ENCODE peak calls at places on chromosome 1, in seven cellular contexts. S, L, V, G, W, F and Z are unnamed samples.

GRCh38 chr1:27538793-27539192 is 48.8 kb upstream of the WASF2 start:
- DNase-seq in S (no peak), L (no peak), V (no peak), G (no peak), W (peak; percentile 73), F (peak; percentile 85), Z (no peak)

GRCh38 chr1:209646558-209646957 is 5.7 kb downstream of the LAMB3 start:
- DNase-seq in S (no peak), L (no peak), V (no peak), G (no peak), W (peak; percentile 67), F (no peak), Z (no peak)

GRCh38 chr1:226428348-226429050 is 20.6 kb upstream of the PARP1 start:
- DNase-seq in S (no peak), L (no peak), V (no peak), G (no peak), W (no peak), F (no peak), Z (no peak)

GRCh38 chr1:7478797-7479499 is 292.1 kb upstream of the VAMP3 start:
- DNase-seq in S (no peak), L (peak; percentile 74), V (no peak), G (no peak), W (no peak), F (no peak), Z (no peak)

GRCh38 chr1:231359113-231359512 is 21.0 kb downstream of the SPRTN start:
- DNase-seq in S (no peak), L (no peak), V (no peak), G (no peak), W (peak; percentile 99), F (peak; percentile 80), Z (no peak)

GRCh38 chr1:36482724-36483388 is at the start of gene CSF3R:
- DNase-seq in S (no peak), L (peak; percentile 67), V (no peak), G (no peak), W (no peak), F (no peak), Z (no peak)

GRCh38 chr1:15283500-15283899 is 36.5 kb downstream of the FHAD1 start:
- DNase-seq in S (no peak), L (no peak), V (no peak), G (no peak), W (peak; percentile 87), F (no peak), Z (no peak)

GRCh38 chr1:244022859-244023258 is 28.2 kb upstream of the ZBTB18 start:
- DNase-seq in S (no peak), L (no peak), V (no peak), G (no peak), W (no peak), F (no peak), Z (no peak)

GRCh38 chr1:20373286-20373685 is 82.6 kb downstream of the VWA5B1 start:
- DNase-seq in S (no peak), L (no peak), V (no peak), G (no peak), W (no peak), F (no peak), Z (no peak)

GRCh38 chr1:234408757-234409156 is 35.5 kb downstream of the COA6 start:
- DNase-seq in S (no peak), L (no peak), V (peak; percentile 54), G (peak; percentile 31), W (no peak), F (no peak), Z (no peak)

GRCh38 chr1:50992532-50993318 is 22.7 kb downstream of the CDKN2C start:
- DNase-seq in S (no peak), L (no peak), V (no peak), G (no peak), W (no peak), F (no peak), Z (no peak)

GRCh38 chr1:214898718-214899117 is 183.8 kb upstream of the KCNK2 start:
- DNase-seq in S (no peak), L (no peak), V (no peak), G (no peak), W (no peak), F (no peak), Z (no peak)

GRCh38 chr1:29821605-29822004 is 585.3 kb downstream of the PTPRU start:
- DNase-seq in S (no peak), L (no peak), V (no peak), G (no peak), W (no peak), F (no peak), Z (no peak)

GRCh38 chr1:119885903-119886783 is 10.2 kb downstream of the ADAM30 start:
- DNase-seq in S (no peak), L (peak; percentile 42), V (peak; percentile 59), G (peak; percentile 49), W (peak; percentile 71), F (no peak), Z (no peak)

GRCh38 chr1:40849801-40850592 is 12.2 kb downstream of the CITED4 start:
- DNase-seq in S (peak; percentile 6), L (peak; percentile 61), V (peak; percentile 69), G (peak; percentile 71), W (peak; percentile 75), F (no peak), Z (no peak)

GRCh38 chr1:83857108-83857507 is 141.8 kb downstream of the TTLL7 start:
- DNase-seq in S (no peak), L (no peak), V (no peak), G (no peak), W (peak; percentile 30), F (peak; percentile 41), Z (no peak)

GRCh38 chr1:19786988-19787423 is 12.7 kb downstream of the TMCO4 start:
- DNase-seq in S (no peak), L (no peak), V (no peak), G (no peak), W (no peak), F (no peak), Z (no peak)

GRCh38 chr1:42529724-42530161 is 66.7 kb downstream of the CCDC30 start:
- DNase-seq in S (no peak), L (no peak), V (no peak), G (no peak), W (peak; percentile 65), F (peak; percentile 85), Z (no peak)

GRCh38 chr1:162538815-162539431 is 22.6 kb upstream of the UAP1 start:
- DNase-seq in S (no peak), L (no peak), V (no peak), G (no peak), W (peak; percentile 80), F (peak; percentile 98), Z (no peak)

GRCh38 chr1:167529829-167530474 is 11.6 kb upstream of the CD247 start:
- DNase-seq in S (no peak), L (no peak), V (no peak), G (no peak), W (no peak), F (no peak), Z (no peak)

GRCh38 chr1:230702934-230703678 is 10.8 kb downstream of the AGT start:
- DNase-seq in S (no peak), L (no peak), V (no peak), G (no peak), W (no peak), F (no peak), Z (no peak)

GRCh38 chr1:67737875-67738274 is 52.9 kb downstream of the GADD45A start:
- DNase-seq in S (no peak), L (no peak), V (no peak), G (no peak), W (no peak), F (no peak), Z (no peak)

GRCh38 chr1:42833981-42834380 is 12.4 kb upstream of the ZNF691 start:
- DNase-seq in S (no peak), L (no peak), V (no peak), G (no peak), W (no peak), F (no peak), Z (no peak)

GRCh38 chr1:59013276-59013927 is 229.6 kb upstream of the JUN start:
- DNase-seq in S (no peak), L (no peak), V (no peak), G (no peak), W (peak; percentile 44), F (no peak), Z (no peak)

GRCh38 chr1:156063997-156064285 is 3.0 kb downstream of the RAB25 start:
- DNase-seq in S (no peak), L (no peak), V (no peak), G (no peak), W (no peak), F (no peak), Z (no peak)

GRCh38 chr1:178275083-178275482 is 181.2 kb downstream of the RASAL2 start:
- DNase-seq in S (no peak), L (no peak), V (no peak), G (no peak), W (no peak), F (no peak), Z (no peak)

GRCh38 chr1:168520052-168520751 is 23.6 kb downstream of the XCL2 start:
- DNase-seq in S (no peak), L (no peak), V (no peak), G (no peak), W (no peak), F (no peak), Z (no peak)

GRCh38 chr1:74317663-74318062 is 82.5 kb downstream of the TNNI3K start:
- DNase-seq in S (no peak), L (no peak), V (no peak), G (no peak), W (no peak), F (no peak), Z (no peak)

GRCh38 chr1:44366576-44366975 is 11.5 kb upstream of the ERI3 start:
- DNase-seq in S (no peak), L (no peak), V (no peak), G (no peak), W (no peak), F (no peak), Z (no peak)

GRCh38 chr1:83998599-83999315 is at the start of gene TTLL7:
- DNase-seq in S (peak; percentile 74), L (peak; percentile 81), V (peak; percentile 56), G (peak; percentile 38), W (peak; percentile 32), F (no peak), Z (peak; percentile 1)

GRCh38 chr1:116738673-116739370 is 15.4 kb upstream of the CD2 start:
- DNase-seq in S (no peak), L (no peak), V (no peak), G (peak; percentile 48), W (no peak), F (no peak), Z (no peak)

GRCh38 chr1:56204206-56204605 is 375.2 kb downstream of the PLPP3 start:
- DNase-seq in S (no peak), L (no peak), V (no peak), G (no peak), W (no peak), F (no peak), Z (no peak)

GRCh38 chr1:243482237-243483022 is 226.6 kb downstream of the SDCCAG8 start:
- DNase-seq in S (no peak), L (no peak), V (no peak), G (no peak), W (peak; percentile 47), F (no peak), Z (no peak)